ENCODE peak calls at places on chromosomes 6 and 20, in four cellular contexts. X is body of pancreas, N is ovary, K is upper lobe of left lung. R is an unnamed sample.

GRCh38 chr20:53707341-53708102 is 113.9 kb upstream of the ZNF217 start:
- DNase-seq in X (no peak), N (no peak), K (no peak), R (no peak)

GRCh38 chr20:45968801-45969711 is 2.9 kb downstream of the ZNF335 start:
- DNase-seq in X (no peak), N (no peak), K (no peak), R (no peak)

GRCh38 chr20:61912665-61913422 is 152.8 kb downstream of the TAF4 start:
- DNase-seq in X (no peak), N (no peak), K (no peak), R (no peak)

GRCh38 chr20:4613718-4614620 is 107.7 kb upstream of the PRND start:
- DNase-seq in X (peak; percentile 53), N (no peak), K (no peak), R (peak; percentile 41)

GRCh38 chr20:24106155-24106800 is 117.7 kb upstream of the GGTLC1 start:
- DNase-seq in X (no peak), N (no peak), K (no peak), R (no peak)

GRCh38 chr6:10272591-10272990 is 142.3 kb downstream of the TFAP2A start:
- DNase-seq in X (no peak), N (no peak), K (no peak), R (no peak)

GRCh38 chr6:147508871-147509608 is 550 bp downstream of the SAMD5 start:
- DNase-seq in X (peak; percentile 15), N (peak; percentile 36), K (peak; percentile 85), R (peak; percentile 24)

GRCh38 chr20:49990310-49990720 is 7.5 kb downstream of the SNAI1 start:
- DNase-seq in X (no peak), N (no peak), K (no peak), R (no peak)

GRCh38 chr20:39112196-39112743 is 150.1 kb downstream of the DHX35 start:
- DNase-seq in X (peak; percentile 63), N (no peak), K (no peak), R (peak; percentile 52)

GRCh38 chr6:69825904-69826303 is 29.1 kb upstream of the LMBRD1 start:
- DNase-seq in X (peak; percentile 7), N (no peak), K (no peak), R (no peak)

GRCh38 chr6:170134077-170135040 is 156.5 kb downstream of the DLL1 start:
- DNase-seq in X (peak; percentile 58), N (peak; percentile 85), K (peak; percentile 45), R (no peak)

GRCh38 chr20:35506872-35507638 is 22.4 kb downstream of the C20orf173 start:
- DNase-seq in X (no peak), N (no peak), K (no peak), R (no peak)

GRCh38 chr6:169575365-169575764 is 126.5 kb downstream of the WDR27 start:
- DNase-seq in X (no peak), N (no peak), K (no peak), R (no peak)

GRCh38 chr6:166563805-166564204 is 22.7 kb downstream of the RAMACL start:
- DNase-seq in X (no peak), N (no peak), K (no peak), R (no peak)

GRCh38 chr6:166608819-166609218 is 18.2 kb downstream of the RPS6KA2 start:
- DNase-seq in X (no peak), N (no peak), K (no peak), R (no peak)

GRCh38 chr6:42744351-42744890 is 1.5 kb downstream of the TBCC start:
- DNase-seq in X (no peak), N (no peak), K (peak; percentile 34), R (no peak)

DNA sequence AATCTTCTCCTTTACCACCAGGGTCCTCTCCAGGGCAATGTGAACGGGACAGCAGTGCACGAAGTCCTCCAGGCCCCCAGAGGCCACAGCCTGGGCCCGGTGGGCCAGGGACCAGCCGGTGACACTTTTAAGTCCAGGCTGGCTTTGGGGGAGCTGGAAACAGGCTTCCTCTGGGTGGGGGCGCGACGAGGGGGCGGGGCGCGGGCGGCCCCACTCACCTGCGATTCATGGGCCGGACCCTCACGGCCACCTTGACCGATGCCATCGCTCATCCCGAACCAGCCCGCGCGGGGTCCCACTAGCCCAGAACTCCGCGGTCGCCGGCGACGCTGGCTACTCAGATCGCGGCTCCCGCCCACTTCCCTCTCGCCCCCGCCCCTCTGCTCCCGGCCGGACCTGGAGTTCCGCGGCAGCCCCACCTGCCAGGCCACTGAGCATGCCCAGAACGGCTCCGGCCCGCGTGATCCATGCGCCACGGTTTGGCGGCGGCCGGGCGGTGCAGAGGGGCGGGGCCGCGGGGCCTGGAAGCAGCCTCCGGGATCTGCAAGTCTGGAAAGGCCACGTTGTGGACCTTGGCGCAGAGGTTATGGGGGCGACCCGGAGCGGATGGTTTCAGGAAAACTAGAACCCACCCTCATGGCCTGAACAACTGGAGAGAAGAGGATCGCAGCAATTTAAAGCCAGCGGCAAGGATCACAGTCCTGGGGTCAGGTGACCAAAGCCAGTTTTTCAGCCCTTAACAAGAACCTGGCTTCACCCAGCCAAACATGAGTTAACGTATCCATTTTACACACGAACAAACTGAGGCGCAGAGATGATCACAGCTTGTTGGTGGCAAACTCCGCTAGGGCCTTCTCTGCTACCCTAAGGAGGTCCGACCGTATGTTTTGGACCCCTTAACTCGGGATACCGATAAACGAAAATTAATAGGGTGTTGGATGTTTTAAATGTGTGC is at the start of gene KIF16B:
- DNase-seq in X (peak; percentile 94), N (peak; percentile 95), K (peak; percentile 98), R (peak; percentile 93)
- TF ChIP-seq POLR2A in X (no peak), N (peak; percentile 55), K (no peak), R (peak; percentile 48)

GRCh38 chr6:21846541-21847451 is 253.2 kb downstream of the SOX4 start:
- DNase-seq in X (no peak), N (no peak), K (no peak), R (no peak)
- TF ChIP-seq POLR2A in X (no peak), N (no peak), K (no peak), R (no peak)

DNA sequence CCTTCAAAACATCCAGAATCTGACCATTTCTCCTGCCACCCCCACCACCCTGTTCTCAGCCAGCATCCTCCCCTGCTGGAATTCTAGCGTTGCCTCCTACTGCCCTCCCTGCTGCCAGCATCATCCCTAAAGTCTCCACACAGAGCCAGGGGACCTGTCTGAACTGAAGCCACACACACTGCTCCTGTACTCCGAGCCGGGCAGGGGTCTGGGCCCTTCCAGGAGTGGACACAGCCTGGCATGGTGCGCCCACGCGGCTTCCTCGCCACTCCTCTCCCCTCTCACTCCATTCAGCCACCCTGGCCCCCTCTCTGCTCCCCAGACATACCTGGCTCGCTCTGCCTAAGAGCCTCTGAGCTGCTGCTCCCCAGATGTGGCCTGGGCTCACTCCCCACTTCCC is 155.5 kb downstream of the PREX1 start:
- DNase-seq in X (no peak), N (no peak), K (no peak), R (no peak)
- TF ChIP-seq POLR2A in X (no peak), N (no peak), K (no peak), R (no peak)

GRCh38 chr6:31900917-31901414 is 920 bp downstream of the ZBTB12 start:
- DNase-seq in X (peak; percentile 45), N (no peak), K (no peak), R (no peak)

GRCh38 chr6:31899882-31900722 is 1.8 kb downstream of the ZBTB12 start:
- DNase-seq in X (no peak), N (no peak), K (peak; percentile 85), R (peak; percentile 23)

GRCh38 chr6:31901953-31902643 is at the start of gene ZBTB12:
- DNase-seq in X (peak; percentile 95), N (peak; percentile 96), K (peak; percentile 97), R (peak; percentile 81)

GRCh38 chr6:31899215-31899614 is 1.7 kb upstream of the EHMT2 start:
- DNase-seq in X (no peak), N (no peak), K (no peak), R (no peak)

GRCh38 chr6:31901415-31901952 is 402 bp downstream of the ZBTB12 start:
- DNase-seq in X (peak; percentile 70), N (no peak), K (peak; percentile 92), R (peak; percentile 55)
- TF ChIP-seq POLR2A in X (no peak), N (no peak), K (no peak), R (no peak)

DNA sequence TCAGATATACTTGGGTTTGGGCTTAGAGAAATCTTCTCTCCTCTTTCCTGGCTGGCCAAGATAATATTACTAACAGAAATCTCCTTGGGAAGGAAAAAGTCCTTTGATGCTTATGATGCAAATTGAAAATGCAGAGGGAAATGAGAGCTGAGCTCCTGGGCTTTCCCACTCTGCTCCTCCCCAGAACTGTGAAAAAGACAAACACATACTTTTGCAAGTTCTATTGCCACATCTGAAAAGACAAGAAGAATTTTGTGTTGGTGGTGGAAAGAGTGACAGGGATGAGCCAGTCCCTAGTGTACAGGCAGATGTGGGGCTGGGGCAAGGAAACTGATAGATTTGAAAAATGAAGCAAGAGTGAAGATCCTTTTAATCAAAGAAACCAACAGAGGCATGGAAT is 185.8 kb downstream of the ANKRD60 start:
- DNase-seq in X (no peak), N (no peak), K (no peak), R (no peak)
- TF ChIP-seq POLR2A in X (no peak), N (no peak), K (no peak), R (no peak)

DNA sequence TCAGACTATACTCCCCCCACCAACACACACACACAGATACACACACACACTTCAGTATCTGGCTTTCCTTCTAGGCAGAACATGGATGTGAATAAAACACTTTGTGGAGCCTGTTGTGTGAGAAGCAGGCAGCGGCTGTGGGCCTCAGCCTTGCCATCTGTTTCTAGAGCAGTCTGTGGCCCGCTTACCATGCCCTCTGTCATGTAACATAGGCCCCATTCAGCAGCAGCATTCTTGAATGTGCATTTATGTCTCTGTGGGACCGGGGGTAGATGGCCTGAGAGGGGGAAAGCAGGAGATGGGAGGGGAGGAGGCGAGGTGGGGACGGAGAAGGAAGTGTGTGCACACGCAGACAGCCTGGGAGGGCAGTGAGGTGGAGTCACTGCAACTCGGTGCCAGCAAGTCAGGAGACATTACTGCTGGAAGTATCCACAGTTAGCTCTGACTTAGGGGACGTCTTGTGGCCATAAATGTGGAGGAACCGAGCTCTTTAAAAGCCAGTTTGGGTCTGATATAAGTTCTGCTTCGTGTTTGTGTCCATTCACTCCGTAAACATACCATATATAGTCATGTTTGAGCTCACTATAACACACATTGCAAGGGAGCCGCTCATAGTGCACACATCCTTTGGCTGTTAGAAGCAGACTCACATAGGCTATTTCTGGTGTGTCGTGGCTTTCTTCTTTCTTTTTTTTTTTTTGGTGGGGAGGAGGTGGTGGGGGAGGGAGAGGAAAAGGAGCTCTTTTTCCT is 38.5 kb downstream of the RREB1 start:
- DNase-seq in X (peak; percentile 78), N (no peak), K (no peak), R (peak; percentile 84)
- TF ChIP-seq POLR2A in X (no peak), N (no peak), K (no peak), R (peak; percentile 80)

DNA sequence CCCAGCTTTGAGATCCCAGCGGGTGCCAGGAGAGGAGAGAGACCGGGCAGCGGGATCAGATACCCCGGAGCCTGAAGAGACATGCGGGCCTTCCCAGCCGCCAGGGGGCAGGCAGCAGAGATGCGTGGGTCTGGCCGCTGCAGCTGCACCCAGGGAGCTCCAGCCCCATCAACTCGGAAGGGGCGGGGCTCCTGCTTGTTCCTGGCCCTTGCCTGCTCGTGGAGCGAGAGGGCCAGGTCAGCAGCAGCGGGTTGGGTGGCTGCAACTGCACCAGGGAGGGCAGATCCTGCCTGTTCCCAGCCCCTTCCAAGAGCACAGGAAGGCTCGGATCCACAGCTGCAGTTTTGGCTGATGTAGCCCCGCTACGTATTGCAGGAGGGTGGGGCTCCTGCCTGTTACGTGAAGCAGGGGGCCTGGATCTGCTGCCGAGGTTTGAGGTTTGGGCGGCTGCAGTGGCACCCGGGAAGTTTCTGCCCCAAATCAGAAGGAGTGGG is 532.8 kb downstream of the RFPL4B start:
- DNase-seq in X (peak; percentile 36), N (no peak), K (peak; percentile 72), R (no peak)
- TF ChIP-seq POLR2A in X (no peak), N (no peak), K (no peak), R (no peak)

R was measured in erythroblast.